ENCODE peak calls at places on chromosome 18, in six cellular contexts. B is GM10248, C is PC-3, V is sigmoid colon, Y is HFF-Myc, F is NCI-H82. M is an unnamed sample.

GRCh38 chr18:49368161-49368875 is 92.1 kb downstream of the DYM start:
- DNase-seq in Y (no peak), V (no peak), C (no peak), F (no peak), B (no peak), M (no peak)

GRCh38 chr18:30634249-30634648 is 408.3 kb downstream of the DSC3 start:
- DNase-seq in B (no peak), Y (no peak), C (no peak), V (no peak), F (no peak), M (no peak)

GRCh38 chr18:66316708-66317107 is 287.2 kb downstream of the CDH19 start:
- DNase-seq in F (no peak), C (no peak), V (no peak), B (no peak), Y (no peak), M (no peak)

GRCh38 chr18:25516121-25516520 is 164.2 kb upstream of the ZNF521 start:
- DNase-seq in Y (no peak), V (no peak), C (no peak), B (no peak), F (no peak), M (no peak)

GRCh38 chr18:22547807-22548561 is 130.3 kb upstream of the CTAGE1 start:
- DNase-seq in V (no peak), B (no peak), C (no peak), Y (peak), F (no peak), M (no peak)

GRCh38 chr18:65527879-65528633 is 222.8 kb upstream of the CDH7 start:
- DNase-seq in B (no peak), F (no peak), Y (no peak), C (peak), V (no peak), M (peak)

GRCh38 chr18:24199563-24199962 is 60.7 kb downstream of the CABYR start:
- DNase-seq in V (no peak), Y (no peak), B (no peak), F (no peak), C (no peak), M (no peak)

GRCh38 chr18:67730884-67731283 is 214.4 kb upstream of the DSEL start:
- DNase-seq in Y (no peak), V (no peak), C (peak), F (no peak), B (no peak), M (no peak)

GRCh38 chr18:74370163-74370562 is 54.5 kb downstream of the C18orf63 start:
- DNase-seq in Y (peak), V (no peak), C (no peak), F (no peak), B (peak), M (no peak)

GRCh38 chr18:48319796-48320638 is 89.2 kb downstream of the ZBTB7C start:
- DNase-seq in V (no peak), B (no peak), Y (no peak), C (no peak), F (no peak), M (peak)